ENCODE peak calls at places on chromosomes 7 and 10, in nine cellular contexts. Q is lower lobe of right lung; F is ELR; M is stimulated activated CD8-positive, alpha-beta memory T cell treated with anti-CD3 and anti-CD28 coated beads, Interleukin-4, amount 100 ng/mL, for 1 hour; T is anterior cingulate cortex; E is astrocyte of the spinal cord; B is Peyer's patch; H is WERI-Rb-1; U is NCI-H2029. P is an unnamed sample.

GRCh38 chr10:13099144-13099665 is 758 bp upstream of the OPTN start:
- DNase-seq in Q (no peak), F (peak; percentile 78), M (no peak), T (no peak), E (no peak), B (peak; percentile 61), H (peak; percentile 45), U (peak; percentile 19), P (peak; percentile 52)

GRCh38 chr10:17257466-17258321 is 29.7 kb downstream of the VIM start:
- DNase-seq in Q (no peak), F (peak; percentile 85), M (no peak), T (peak; percentile 2), E (peak; percentile 79), B (no peak), H (peak; percentile 28), U (peak; percentile 2), P (peak; percentile 2)

GRCh38 chr7:115976651-115977050 is 53.9 kb downstream of the TFEC start:
- DNase-seq in Q (no peak), F (no peak), M (no peak), T (no peak), E (no peak), B (no peak), H (no peak), U (no peak), P (no peak)

GRCh38 chr10:24277771-24278518 is 69.0 kb downstream of the KIAA1217 start:
- DNase-seq in Q (no peak), F (peak; percentile 35), M (no peak), T (no peak), E (peak; percentile 34), B (no peak), H (no peak), U (no peak), P (no peak)

GRCh38 chr10:104351067-104351681 is 2.5 kb upstream of the CFAP58 start:
- DNase-seq in Q (no peak), F (peak; percentile 81), M (no peak), T (no peak), E (peak; percentile 58), B (no peak), H (no peak), U (no peak), P (no peak)

GRCh38 chr10:22605168-22605567 is 109.2 kb downstream of the PIP4K2A start:
- DNase-seq in Q (no peak), F (peak; percentile 43), M (no peak), T (no peak), E (peak; percentile 62), B (no peak), H (no peak), U (no peak), P (no peak)

GRCh38 chr10:96988421-96988820 is 156.3 kb downstream of the LCOR start:
- DNase-seq in Q (no peak), F (peak; percentile 7), M (no peak), T (no peak), E (no peak), B (no peak), H (no peak), U (no peak), P (no peak)

GRCh38 chr7:25481891-25482290 is 253.6 kb upstream of the NPVF start:
- DNase-seq in Q (no peak), F (no peak), M (no peak), T (no peak), E (no peak), B (no peak), H (no peak), U (no peak), P (no peak)

GRCh38 chr7:4633012-4633411 is 49.1 kb upstream of the FOXK1 start:
- DNase-seq in Q (no peak), F (peak; percentile 63), M (no peak), T (no peak), E (peak; percentile 44), B (no peak), H (no peak), U (no peak), P (no peak)

GRCh38 chr10:6343321-6344010 is 140.7 kb downstream of the PFKFB3 start:
- DNase-seq in Q (no peak), F (no peak), M (no peak), T (no peak), E (no peak), B (no peak), H (no peak), U (no peak), P (peak; percentile 3)

GRCh38 chr7:150322114-150322832 is 882 bp upstream of the LRRC61 start:
- DNase-seq in Q (no peak), F (no peak), M (no peak), T (no peak), E (no peak), B (no peak), H (no peak), U (peak; percentile 54), P (no peak)

GRCh38 chr10:77296534-77297369 is 340.9 kb downstream of the KCNMA1 start:
- DNase-seq in Q (no peak), F (no peak), M (no peak), T (no peak), E (no peak), B (no peak), H (peak; percentile 23), U (no peak), P (peak; percentile 36)

GRCh38 chr10:34526758-34527730 is 288.1 kb downstream of the PARD3 start:
- DNase-seq in Q (no peak), F (peak; percentile 92), M (no peak), T (no peak), E (peak; percentile 95), B (no peak), H (no peak), U (no peak), P (peak; percentile 62)

GRCh38 chr7:124996778-124997177 is 67.2 kb upstream of the POT1 start:
- DNase-seq in Q (no peak), F (peak; percentile 31), M (no peak), T (no peak), E (no peak), B (no peak), H (no peak), U (no peak), P (peak; percentile 52)

GRCh38 chr7:12146813-12147212 is 64.3 kb upstream of the TMEM106B start:
- DNase-seq in Q (no peak), F (no peak), M (no peak), T (no peak), E (no peak), B (no peak), H (no peak), U (no peak), P (no peak)